ENCODE peak calls at places on chromosomes 2 and 18, in seven cellular contexts. One of them, this sample, is unnamed.

GRCh38 chr2:17972991-17973390 is 94.5 kb downstream of the KCNS3 start:
- DNase-seq in adrenal gland: no peak
- DNase-seq in heart left ventricle: no peak
- DNase-seq in prostate gland: no peak
- DNase-seq in suprapubic skin: no peak
- DNase-seq in ovary: no peak
- DNase-seq in GM12878: no peak
- DNase-seq in this sample: no peak

GRCh38 chr2:67858886-67859285 is 203.9 kb downstream of the C1D start:
- DNase-seq in adrenal gland: no peak
- DNase-seq in heart left ventricle: no peak
- DNase-seq in prostate gland: no peak
- DNase-seq in suprapubic skin: no peak
- DNase-seq in ovary: no peak
- DNase-seq in GM12878: no peak
- DNase-seq in this sample: no peak

GRCh38 chr18:5159080-5159479 is 38.0 kb downstream of the AKAIN1 start:
- DNase-seq in adrenal gland: no peak
- DNase-seq in heart left ventricle: no peak
- DNase-seq in prostate gland: no peak
- DNase-seq in suprapubic skin: no peak
- DNase-seq in ovary: no peak
- DNase-seq in GM12878: no peak
- DNase-seq in this sample: no peak

GRCh38 chr2:238107525-238108422 is 7.6 kb downstream of the ESPNL start:
- DNase-seq in adrenal gland: no peak
- DNase-seq in heart left ventricle: no peak
- DNase-seq in prostate gland: no peak
- DNase-seq in suprapubic skin: peak
- DNase-seq in ovary: no peak
- DNase-seq in GM12878: peak
- DNase-seq in this sample: peak

GRCh38 chr2:45962522-45962921 is 311.0 kb downstream of the PRKCE start:
- DNase-seq in adrenal gland: peak
- DNase-seq in heart left ventricle: peak
- DNase-seq in prostate gland: no peak
- DNase-seq in suprapubic skin: no peak
- DNase-seq in ovary: peak
- DNase-seq in GM12878: no peak
- DNase-seq in this sample: no peak

GRCh38 chr2:181683518-181684453 is 3.5 kb upstream of the NEUROD1 start:
- DNase-seq in adrenal gland: no peak
- DNase-seq in heart left ventricle: no peak
- DNase-seq in prostate gland: no peak
- DNase-seq in suprapubic skin: no peak
- DNase-seq in ovary: no peak
- DNase-seq in GM12878: no peak
- DNase-seq in this sample: no peak

GRCh38 chr2:205435970-205436369 is 246.3 kb upstream of the NRP2 start:
- DNase-seq in adrenal gland: no peak
- DNase-seq in heart left ventricle: no peak
- DNase-seq in prostate gland: no peak
- DNase-seq in suprapubic skin: no peak
- DNase-seq in ovary: no peak
- DNase-seq in GM12878: no peak
- DNase-seq in this sample: no peak

GRCh38 chr2:79619976-79620375 is 107.1 kb downstream of the CTNNA2 start:
- DNase-seq in adrenal gland: no peak
- DNase-seq in heart left ventricle: no peak
- DNase-seq in prostate gland: no peak
- DNase-seq in suprapubic skin: no peak
- DNase-seq in ovary: no peak
- DNase-seq in GM12878: no peak
- DNase-seq in this sample: no peak

GRCh38 chr2:98020992-98021713 is 25.4 kb upstream of the TMEM131 start:
- DNase-seq in adrenal gland: no peak
- DNase-seq in heart left ventricle: no peak
- DNase-seq in prostate gland: no peak
- DNase-seq in suprapubic skin: no peak
- DNase-seq in ovary: no peak
- DNase-seq in GM12878: no peak
- DNase-seq in this sample: no peak

GRCh38 chr2:21042708-21042957 is 1.2 kb downstream of the APOB start:
- DNase-seq in adrenal gland: no peak
- DNase-seq in heart left ventricle: no peak
- DNase-seq in prostate gland: no peak
- DNase-seq in suprapubic skin: no peak
- DNase-seq in ovary: no peak
- DNase-seq in GM12878: no peak
- DNase-seq in this sample: no peak

GRCh38 chr18:35042389-35043066 is 1.3 kb downstream of the MAPRE2 start:
- DNase-seq in adrenal gland: no peak
- DNase-seq in heart left ventricle: no peak
- DNase-seq in prostate gland: no peak
- DNase-seq in suprapubic skin: no peak
- DNase-seq in ovary: no peak
- DNase-seq in GM12878: no peak
- DNase-seq in this sample: no peak

GRCh38 chr2:84838434-84839145 is 42.3 kb downstream of the TRABD2A start:
- DNase-seq in adrenal gland: no peak
- DNase-seq in heart left ventricle: no peak
- DNase-seq in prostate gland: no peak
- DNase-seq in suprapubic skin: no peak
- DNase-seq in ovary: no peak
- DNase-seq in GM12878: no peak
- DNase-seq in this sample: peak

GRCh38 chr2:20198796-20199361 is 26.1 kb downstream of the SDC1 start:
- DNase-seq in adrenal gland: no peak
- DNase-seq in heart left ventricle: no peak
- DNase-seq in prostate gland: no peak
- DNase-seq in suprapubic skin: no peak
- DNase-seq in ovary: no peak
- DNase-seq in GM12878: no peak
- DNase-seq in this sample: no peak

GRCh38 chr2:119480184-119480583 is 44.1 kb downstream of the SCTR start:
- DNase-seq in adrenal gland: no peak
- DNase-seq in heart left ventricle: no peak
- DNase-seq in prostate gland: no peak
- DNase-seq in suprapubic skin: no peak
- DNase-seq in ovary: no peak
- DNase-seq in GM12878: no peak
- DNase-seq in this sample: no peak

GRCh38 chr2:236665572-236666118 is 96.0 kb downstream of the ACKR3 start:
- DNase-seq in adrenal gland: no peak
- DNase-seq in heart left ventricle: no peak
- DNase-seq in prostate gland: no peak
- DNase-seq in suprapubic skin: peak
- DNase-seq in ovary: no peak
- DNase-seq in GM12878: no peak
- DNase-seq in this sample: peak

GRCh38 chr18:35582899-35583558 is 1.5 kb downstream of the GALNT1 start:
- DNase-seq in adrenal gland: no peak
- DNase-seq in heart left ventricle: no peak
- DNase-seq in prostate gland: peak
- DNase-seq in suprapubic skin: no peak
- DNase-seq in ovary: no peak
- DNase-seq in GM12878: no peak
- DNase-seq in this sample: no peak

GRCh38 chr18:3625717-3626091 is 175.7 kb downstream of the TGIF1 start:
- DNase-seq in adrenal gland: no peak
- DNase-seq in heart left ventricle: no peak
- DNase-seq in prostate gland: no peak
- DNase-seq in suprapubic skin: no peak
- DNase-seq in ovary: no peak
- DNase-seq in GM12878: no peak
- DNase-seq in this sample: no peak

GRCh38 chr2:111617804-111618576 is 266.0 kb downstream of the ANAPC1 start:
- DNase-seq in adrenal gland: peak
- DNase-seq in heart left ventricle: peak
- DNase-seq in prostate gland: no peak
- DNase-seq in suprapubic skin: no peak
- DNase-seq in ovary: no peak
- DNase-seq in GM12878: no peak
- DNase-seq in this sample: no peak

GRCh38 chr2:10408649-10409579 is 39.2 kb downstream of the ODC1 start:
- DNase-seq in adrenal gland: peak
- DNase-seq in heart left ventricle: peak
- DNase-seq in prostate gland: peak
- DNase-seq in suprapubic skin: no peak
- DNase-seq in ovary: peak
- DNase-seq in GM12878: peak
- DNase-seq in this sample: peak
- H3K4me3 ChIP-seq in adrenal gland: no peak
- H3K4me3 ChIP-seq in heart left ventricle: peak
- H3K4me3 ChIP-seq in prostate gland: no peak
- H3K4me3 ChIP-seq in suprapubic skin: peak
- H3K4me3 ChIP-seq in ovary: no peak
- H3K4me3 ChIP-seq in GM12878: peak
- H3K4me3 ChIP-seq in this sample: no peak

GRCh38 chr2:106193977-106194778 is at the start of gene UXS1:
- DNase-seq in adrenal gland: peak
- DNase-seq in heart left ventricle: peak
- DNase-seq in prostate gland: peak
- DNase-seq in suprapubic skin: peak
- DNase-seq in ovary: peak
- DNase-seq in GM12878: peak
- DNase-seq in this sample: peak
- TF ChIP-seq POLR2A in adrenal gland: no peak
- TF ChIP-seq POLR2A in heart left ventricle: no peak
- TF ChIP-seq POLR2A in prostate gland: peak
- TF ChIP-seq POLR2A in suprapubic skin: no peak
- TF ChIP-seq POLR2A in ovary: peak
- TF ChIP-seq POLR2A in GM12878: peak
- TF ChIP-seq POLR2A in this sample: peak

DNA sequence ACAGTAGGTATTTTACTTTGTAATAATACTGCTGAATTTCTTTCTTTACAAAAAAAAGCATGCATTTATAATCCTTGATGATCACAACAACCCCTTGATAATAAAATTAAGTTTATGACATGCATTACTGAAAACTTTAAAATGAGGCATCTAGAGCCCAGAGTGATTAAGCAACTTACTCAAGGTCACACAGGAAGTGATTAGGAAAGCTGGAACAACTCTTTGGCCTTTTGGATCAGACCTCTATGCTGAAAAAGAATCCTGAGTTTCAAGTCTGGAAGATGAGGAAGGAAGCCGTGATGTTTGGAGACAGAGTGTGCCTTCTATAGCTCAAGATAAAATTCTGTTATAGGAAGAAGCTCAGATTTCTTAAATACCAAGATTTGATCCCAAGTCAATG is 105.0 kb upstream of the ATP8B1 start:
- DNase-seq in adrenal gland: no peak
- DNase-seq in heart left ventricle: no peak
- DNase-seq in prostate gland: no peak
- DNase-seq in suprapubic skin: no peak
- DNase-seq in ovary: no peak
- DNase-seq in GM12878: no peak
- DNase-seq in this sample: no peak
- H3K4me3 ChIP-seq in adrenal gland: no peak
- H3K4me3 ChIP-seq in heart left ventricle: no peak
- H3K4me3 ChIP-seq in prostate gland: no peak
- H3K4me3 ChIP-seq in suprapubic skin: no peak
- H3K4me3 ChIP-seq in ovary: no peak
- H3K4me3 ChIP-seq in GM12878: no peak
- H3K4me3 ChIP-seq in this sample: no peak

DNA sequence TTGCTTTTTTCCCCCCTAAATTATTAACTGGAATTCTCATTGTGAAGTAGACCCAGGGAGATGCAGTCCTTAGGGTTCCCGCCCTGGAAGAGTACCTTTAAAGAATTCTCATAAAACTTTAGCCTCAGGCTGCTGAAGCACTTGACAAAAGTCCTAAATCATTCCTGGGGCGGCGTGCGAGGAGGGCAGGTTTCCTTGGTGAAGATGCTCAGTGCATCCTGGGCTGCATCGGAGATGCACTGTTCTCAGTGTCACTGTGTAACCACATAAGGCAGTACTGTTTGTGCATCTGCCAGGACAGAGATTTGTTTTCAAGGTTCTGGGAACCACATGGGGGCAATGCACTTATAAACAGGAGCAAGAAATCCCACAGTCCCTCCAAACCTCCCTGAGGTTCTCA is 62.7 kb downstream of the ZNF236 start:
- DNase-seq in adrenal gland: no peak
- DNase-seq in heart left ventricle: no peak
- DNase-seq in prostate gland: no peak
- DNase-seq in suprapubic skin: no peak
- DNase-seq in ovary: no peak
- DNase-seq in GM12878: no peak
- DNase-seq in this sample: no peak
- TF ChIP-seq POLR2A in adrenal gland: no peak
- TF ChIP-seq POLR2A in heart left ventricle: no peak
- TF ChIP-seq POLR2A in prostate gland: no peak
- TF ChIP-seq POLR2A in suprapubic skin: no peak
- TF ChIP-seq POLR2A in ovary: no peak
- TF ChIP-seq POLR2A in GM12878: no peak
- TF ChIP-seq POLR2A in this sample: no peak

GRCh38 chr2:172250801-172251200 is 148.1 kb upstream of the DLX2 start:
- DNase-seq in adrenal gland: no peak
- DNase-seq in heart left ventricle: no peak
- DNase-seq in prostate gland: no peak
- DNase-seq in suprapubic skin: no peak
- DNase-seq in ovary: no peak
- DNase-seq in GM12878: no peak
- DNase-seq in this sample: no peak
- H3K4me3 ChIP-seq in adrenal gland: no peak
- H3K4me3 ChIP-seq in heart left ventricle: no peak
- H3K4me3 ChIP-seq in prostate gland: no peak
- H3K4me3 ChIP-seq in suprapubic skin: no peak
- H3K4me3 ChIP-seq in ovary: no peak
- H3K4me3 ChIP-seq in GM12878: no peak
- H3K4me3 ChIP-seq in this sample: no peak

GRCh38 chr2:121575800-121576199 is 45.1 kb downstream of the RNU4ATAC start:
- DNase-seq in adrenal gland: no peak
- DNase-seq in heart left ventricle: no peak
- DNase-seq in prostate gland: no peak
- DNase-seq in suprapubic skin: no peak
- DNase-seq in ovary: no peak
- DNase-seq in GM12878: no peak
- DNase-seq in this sample: no peak
- TF ChIP-seq POLR2A in adrenal gland: no peak
- TF ChIP-seq POLR2A in heart left ventricle: no peak
- TF ChIP-seq POLR2A in prostate gland: no peak
- TF ChIP-seq POLR2A in suprapubic skin: no peak
- TF ChIP-seq POLR2A in ovary: no peak
- TF ChIP-seq POLR2A in GM12878: no peak
- TF ChIP-seq POLR2A in this sample: no peak